ENCODE peak calls at places on chromosomes 4 and X, in eight cellular contexts. O is effector CD4-positive, alpha-beta T cell; G is NCI-H2107; M is cardiac fibroblast; R is A172; A is AG10803; K is occipital lobe; J is mucosa of descending colon. S is an unnamed sample.

GRCh38 chr4:84915396-84915780 is 51.1 kb downstream of the WDFY3 start:
- DNase-seq in K (no peak), O (no peak), M (peak), G (no peak), R (no peak), A (no peak), J (no peak), S (no peak)

GRCh38 chr4:170388255-170388654 is 298.5 kb upstream of the AADAT start:
- DNase-seq in J (no peak), K (no peak), R (no peak), O (no peak), M (no peak), G (no peak), A (peak), S (no peak)

GRCh38 chr4:8297691-8298485 is 28.3 kb downstream of the HTRA3 start:
- DNase-seq in J (peak), K (no peak), A (no peak), M (no peak), O (no peak), G (no peak), R (no peak), S (peak)

GRCh38 chr4:55768291-55768690 is 51.3 kb upstream of the EXOC1L start:
- DNase-seq in J (no peak), A (peak), O (no peak), R (peak), M (peak), G (no peak), K (no peak), S (no peak)

GRCh38 chr4:129804458-129804981 is 708.6 kb downstream of the C4orf33 start:
- DNase-seq in J (no peak), G (peak), O (no peak), R (no peak), M (no peak), A (no peak), K (no peak), S (no peak)

GRCh38 chrX:131942045-131942444 is 81.1 kb upstream of the STK26 start:
- DNase-seq in J (no peak), K (no peak), G (no peak), A (no peak), R (no peak), O (no peak), M (no peak), S (no peak)

GRCh38 chr4:38667005-38667771 is 3.2 kb downstream of the KLF3 start:
- DNase-seq in K (peak), O (peak), J (peak), A (peak), G (peak), R (peak), M (peak), S (peak)

GRCh38 chr4:41715155-41715554 is 33.4 kb downstream of the PHOX2B start:
- DNase-seq in A (no peak), M (no peak), K (no peak), R (no peak), J (no peak), O (no peak), G (no peak), S (no peak)

GRCh38 chr4:145436793-145437192 is 44.9 kb upstream of the SMAD1 start:
- DNase-seq in A (no peak), M (no peak), R (no peak), G (no peak), O (no peak), J (no peak), K (no peak), S (no peak)

GRCh38 chrX:1486749-1487361 is 34.1 kb upstream of the ASMTL start:
- DNase-seq in R (no peak), G (no peak), O (no peak), A (no peak), M (no peak), J (no peak), K (no peak), S (no peak)

GRCh38 chr4:162011039-162011438 is 152.8 kb downstream of the FSTL5 start:
- DNase-seq in A (peak), K (no peak), M (no peak), O (no peak), G (no peak), J (no peak), R (peak), S (no peak)

GRCh38 chr4:185143596-185143969 is 517 bp downstream of the SLC25A4 start:
- DNase-seq in R (peak), K (peak), O (peak), G (no peak), M (no peak), J (peak), A (peak), S (peak)

GRCh38 chr4:173478136-173478860 is 51.7 kb downstream of the HAND2 start:
- DNase-seq in M (peak), K (no peak), G (no peak), R (no peak), A (peak), J (no peak), O (no peak), S (no peak)

GRCh38 chrX:11336201-11336600 is 43.0 kb downstream of the AMELX start:
- DNase-seq in G (no peak), K (no peak), A (no peak), J (no peak), O (no peak), R (no peak), M (no peak), S (no peak)

GRCh38 chr4:76198411-76199237 is 15.0 kb downstream of the SCARB2 start:
- DNase-seq in O (no peak), A (peak), R (peak), J (peak), G (no peak), K (peak), M (peak), S (no peak)

GRCh38 chr4:145799225-145799624 is 119.3 kb downstream of the C4orf51 start:
- DNase-seq in M (no peak), G (no peak), J (no peak), K (no peak), A (no peak), O (no peak), R (no peak), S (no peak)

GRCh38 chrX:46144566-46144965 is 400.7 kb downstream of the ZNF674 start:
- DNase-seq in G (no peak), R (no peak), M (no peak), K (no peak), O (no peak), A (no peak), J (no peak), S (no peak)

GRCh38 chr4:5051210-5051691 is at the start of gene STK32B:
- DNase-seq in M (peak), A (peak), J (peak), O (no peak), R (peak), K (peak), G (no peak), S (peak)

GRCh38 chr4:7041851-7042696 is 1.1 kb upstream of the TADA2B start:
- DNase-seq in G (no peak), M (peak), A (no peak), K (peak), J (peak), R (no peak), O (no peak), S (peak)

GRCh38 chr4:185570727-185571126 is 35.4 kb upstream of the PDLIM3 start:
- DNase-seq in G (no peak), A (no peak), R (no peak), K (no peak), J (no peak), M (no peak), O (no peak), S (no peak)

GRCh38 chr4:8213121-8213520 is 14.0 kb downstream of the SH3TC1 start:
- DNase-seq in J (peak), R (no peak), M (no peak), A (no peak), K (no peak), O (no peak), G (no peak), S (no peak)

GRCh38 chr4:65367306-65367705 is 303.0 kb downstream of the EPHA5 start:
- DNase-seq in K (no peak), J (no peak), R (no peak), A (no peak), G (no peak), M (peak), O (no peak), S (no peak)

GRCh38 chr4:124079174-124079780 is 633.3 kb downstream of the ANKRD50 start:
- DNase-seq in K (no peak), O (no peak), J (no peak), R (peak), G (no peak), A (peak), M (peak), S (no peak)

GRCh38 chrX:86002076-86002896 is 45.1 kb downstream of the CHM start:
- DNase-seq in K (no peak), A (peak), M (peak), R (peak), J (peak), O (no peak), G (no peak), S (no peak)

GRCh38 chr4:37803348-37803973 is 23.0 kb upstream of the PGM2 start:
- DNase-seq in J (no peak), R (peak), A (peak), O (no peak), M (peak), G (no peak), K (no peak), S (no peak)

GRCh38 chrX:87808576-87809243 is 291.1 kb downstream of the KLHL4 start:
- DNase-seq in M (no peak), G (no peak), K (no peak), R (no peak), J (peak), A (no peak), O (no peak), S (no peak)

GRCh38 chrX:40729923-40730584 is 5.3 kb downstream of the MED14 start:
- DNase-seq in M (no peak), J (no peak), R (no peak), O (no peak), G (no peak), A (no peak), K (no peak), S (no peak)

S was measured in ascending aorta.